ENCODE peak calls at places on chromosome 10, in eight cellular contexts. One of them, this sample, is unnamed.

GRCh38 chr10:128463991-128464755 is 337.9 kb upstream of the MKI67 start:
- DNase-seq in choroid plexus epithelial cell: peak; percentile 63
- DNase-seq in stimulated activated CD4-positive, alpha-beta T cell treated with anti-CD3 and anti-CD28 coated beads, Interleukin-2, amount 100 ng/mL, for 4 hours: peak; percentile 3
- DNase-seq in AG10803: peak; percentile 47
- DNase-seq in T-cell: no peak
- DNase-seq in adrenal gland: peak; percentile 65
- DNase-seq in cardiac fibroblast: peak; percentile 14
- DNase-seq in GM13976: no peak
- DNase-seq in this sample: peak; percentile 65

GRCh38 chr10:14560274-14560673 is 214.4 kb downstream of the FAM107B start:
- DNase-seq in AG10803: no peak
- DNase-seq in cardiac fibroblast: no peak
- DNase-seq in adrenal gland: peak; percentile 70
- DNase-seq in GM13976: no peak
- DNase-seq in T-cell: peak; percentile 55
- DNase-seq in choroid plexus epithelial cell: peak; percentile 31
- DNase-seq in stimulated activated CD4-positive, alpha-beta T cell treated with anti-CD3 and anti-CD28 coated beads, Interleukin-2, amount 100 ng/mL, for 4 hours: peak; percentile 79
- DNase-seq in this sample: no peak

GRCh38 chr10:51530540-51530939 is 168.9 kb downstream of the CSTF2T start:
- DNase-seq in cardiac fibroblast: peak; percentile 33
- DNase-seq in stimulated activated CD4-positive, alpha-beta T cell treated with anti-CD3 and anti-CD28 coated beads, Interleukin-2, amount 100 ng/mL, for 4 hours: no peak
- DNase-seq in choroid plexus epithelial cell: no peak
- DNase-seq in AG10803: no peak
- DNase-seq in adrenal gland: no peak
- DNase-seq in T-cell: no peak
- DNase-seq in GM13976: no peak
- DNase-seq in this sample: no peak

GRCh38 chr10:99854860-99855259 is 72.4 kb downstream of the ABCC2 start:
- DNase-seq in AG10803: peak; percentile 85
- DNase-seq in stimulated activated CD4-positive, alpha-beta T cell treated with anti-CD3 and anti-CD28 coated beads, Interleukin-2, amount 100 ng/mL, for 4 hours: no peak
- DNase-seq in choroid plexus epithelial cell: peak; percentile 92
- DNase-seq in T-cell: no peak
- DNase-seq in cardiac fibroblast: peak; percentile 90
- DNase-seq in adrenal gland: peak; percentile 59
- DNase-seq in GM13976: no peak
- DNase-seq in this sample: peak; percentile 68

GRCh38 chr10:7311256-7312178 is 99.3 kb downstream of the SFMBT2 start:
- DNase-seq in adrenal gland: no peak
- DNase-seq in AG10803: no peak
- DNase-seq in T-cell: no peak
- DNase-seq in choroid plexus epithelial cell: no peak
- DNase-seq in stimulated activated CD4-positive, alpha-beta T cell treated with anti-CD3 and anti-CD28 coated beads, Interleukin-2, amount 100 ng/mL, for 4 hours: no peak
- DNase-seq in cardiac fibroblast: no peak
- DNase-seq in GM13976: no peak
- DNase-seq in this sample: no peak

GRCh38 chr10:100683545-100684127 is 61.7 kb upstream of the PAX2 start:
- DNase-seq in T-cell: no peak
- DNase-seq in AG10803: no peak
- DNase-seq in cardiac fibroblast: no peak
- DNase-seq in stimulated activated CD4-positive, alpha-beta T cell treated with anti-CD3 and anti-CD28 coated beads, Interleukin-2, amount 100 ng/mL, for 4 hours: no peak
- DNase-seq in GM13976: no peak
- DNase-seq in adrenal gland: no peak
- DNase-seq in choroid plexus epithelial cell: no peak
- DNase-seq in this sample: no peak

GRCh38 chr10:131083915-131084790 is 227.4 kb downstream of the TCERG1L start:
- DNase-seq in T-cell: no peak
- DNase-seq in cardiac fibroblast: no peak
- DNase-seq in adrenal gland: no peak
- DNase-seq in GM13976: no peak
- DNase-seq in stimulated activated CD4-positive, alpha-beta T cell treated with anti-CD3 and anti-CD28 coated beads, Interleukin-2, amount 100 ng/mL, for 4 hours: no peak
- DNase-seq in choroid plexus epithelial cell: no peak
- DNase-seq in AG10803: no peak
- DNase-seq in this sample: peak; percentile 59

GRCh38 chr10:44393051-44393630 is 8.2 kb upstream of the CXCL12 start:
- DNase-seq in adrenal gland: no peak
- DNase-seq in T-cell: no peak
- DNase-seq in AG10803: no peak
- DNase-seq in stimulated activated CD4-positive, alpha-beta T cell treated with anti-CD3 and anti-CD28 coated beads, Interleukin-2, amount 100 ng/mL, for 4 hours: no peak
- DNase-seq in GM13976: no peak
- DNase-seq in choroid plexus epithelial cell: no peak
- DNase-seq in cardiac fibroblast: no peak
- DNase-seq in this sample: no peak

GRCh38 chr10:3419719-3420495 is 247.3 kb upstream of the PITRM1 start:
- DNase-seq in T-cell: no peak
- DNase-seq in choroid plexus epithelial cell: no peak
- DNase-seq in AG10803: no peak
- DNase-seq in adrenal gland: no peak
- DNase-seq in stimulated activated CD4-positive, alpha-beta T cell treated with anti-CD3 and anti-CD28 coated beads, Interleukin-2, amount 100 ng/mL, for 4 hours: no peak
- DNase-seq in cardiac fibroblast: no peak
- DNase-seq in GM13976: no peak
- DNase-seq in this sample: no peak

GRCh38 chr10:102112210-102112817 is 7.9 kb downstream of the LDB1 start:
- DNase-seq in GM13976: no peak
- DNase-seq in cardiac fibroblast: no peak
- DNase-seq in AG10803: no peak
- DNase-seq in stimulated activated CD4-positive, alpha-beta T cell treated with anti-CD3 and anti-CD28 coated beads, Interleukin-2, amount 100 ng/mL, for 4 hours: no peak
- DNase-seq in adrenal gland: no peak
- DNase-seq in choroid plexus epithelial cell: no peak
- DNase-seq in T-cell: no peak
- DNase-seq in this sample: no peak

GRCh38 chr10:66654861-66655260 is 271.0 kb upstream of the LRRTM3 start:
- DNase-seq in stimulated activated CD4-positive, alpha-beta T cell treated with anti-CD3 and anti-CD28 coated beads, Interleukin-2, amount 100 ng/mL, for 4 hours: no peak
- DNase-seq in cardiac fibroblast: no peak
- DNase-seq in GM13976: no peak
- DNase-seq in choroid plexus epithelial cell: peak; percentile 2
- DNase-seq in T-cell: no peak
- DNase-seq in AG10803: no peak
- DNase-seq in adrenal gland: no peak
- DNase-seq in this sample: no peak

GRCh38 chr10:15405319-15405718 is 34.2 kb upstream of the FAM171A1 start:
- DNase-seq in T-cell: no peak
- DNase-seq in cardiac fibroblast: no peak
- DNase-seq in GM13976: no peak
- DNase-seq in choroid plexus epithelial cell: no peak
- DNase-seq in AG10803: no peak
- DNase-seq in stimulated activated CD4-positive, alpha-beta T cell treated with anti-CD3 and anti-CD28 coated beads, Interleukin-2, amount 100 ng/mL, for 4 hours: no peak
- DNase-seq in adrenal gland: no peak
- DNase-seq in this sample: no peak

GRCh38 chr10:48638739-48639527 is 34.1 kb upstream of the ARHGAP22 start:
- DNase-seq in choroid plexus epithelial cell: no peak
- DNase-seq in cardiac fibroblast: no peak
- DNase-seq in AG10803: no peak
- DNase-seq in stimulated activated CD4-positive, alpha-beta T cell treated with anti-CD3 and anti-CD28 coated beads, Interleukin-2, amount 100 ng/mL, for 4 hours: no peak
- DNase-seq in adrenal gland: no peak
- DNase-seq in T-cell: no peak
- DNase-seq in GM13976: no peak
- DNase-seq in this sample: no peak

GRCh38 chr10:32149257-32149955 is 93.2 kb upstream of the KIF5B start:
- DNase-seq in T-cell: no peak
- DNase-seq in cardiac fibroblast: peak; percentile 97
- DNase-seq in AG10803: peak; percentile 94
- DNase-seq in adrenal gland: peak; percentile 90
- DNase-seq in choroid plexus epithelial cell: peak; percentile 93
- DNase-seq in stimulated activated CD4-positive, alpha-beta T cell treated with anti-CD3 and anti-CD28 coated beads, Interleukin-2, amount 100 ng/mL, for 4 hours: no peak
- DNase-seq in GM13976: peak; percentile 82
- DNase-seq in this sample: no peak

GRCh38 chr10:5943536-5943935 is 33.8 kb downstream of the IL15RA start:
- DNase-seq in choroid plexus epithelial cell: no peak
- DNase-seq in adrenal gland: peak; percentile 61
- DNase-seq in GM13976: no peak
- DNase-seq in T-cell: no peak
- DNase-seq in stimulated activated CD4-positive, alpha-beta T cell treated with anti-CD3 and anti-CD28 coated beads, Interleukin-2, amount 100 ng/mL, for 4 hours: no peak
- DNase-seq in AG10803: peak; percentile 80
- DNase-seq in cardiac fibroblast: peak; percentile 73
- DNase-seq in this sample: no peak

GRCh38 chr10:1050145-1050544 is 1.2 kb upstream of the IDI1 start:
- DNase-seq in stimulated activated CD4-positive, alpha-beta T cell treated with anti-CD3 and anti-CD28 coated beads, Interleukin-2, amount 100 ng/mL, for 4 hours: no peak
- DNase-seq in AG10803: no peak
- DNase-seq in cardiac fibroblast: peak; percentile 54
- DNase-seq in T-cell: peak; percentile 23
- DNase-seq in choroid plexus epithelial cell: peak; percentile 57
- DNase-seq in GM13976: no peak
- DNase-seq in adrenal gland: no peak
- DNase-seq in this sample: no peak

GRCh38 chr10:125158528-125159485 is 1.6 kb downstream of the CTBP2 start:
- DNase-seq in cardiac fibroblast: peak; percentile 58
- DNase-seq in AG10803: peak; percentile 55
- DNase-seq in choroid plexus epithelial cell: peak; percentile 39
- DNase-seq in GM13976: peak; percentile 61
- DNase-seq in adrenal gland: peak; percentile 75
- DNase-seq in T-cell: no peak
- DNase-seq in stimulated activated CD4-positive, alpha-beta T cell treated with anti-CD3 and anti-CD28 coated beads, Interleukin-2, amount 100 ng/mL, for 4 hours: no peak
- DNase-seq in this sample: no peak

GRCh38 chr10:3236644-3237043 is 64.1 kb upstream of the PITRM1 start:
- DNase-seq in adrenal gland: no peak
- DNase-seq in cardiac fibroblast: no peak
- DNase-seq in stimulated activated CD4-positive, alpha-beta T cell treated with anti-CD3 and anti-CD28 coated beads, Interleukin-2, amount 100 ng/mL, for 4 hours: no peak
- DNase-seq in GM13976: no peak
- DNase-seq in choroid plexus epithelial cell: no peak
- DNase-seq in AG10803: no peak
- DNase-seq in T-cell: no peak
- DNase-seq in this sample: no peak